ENCODE peak calls at places on chromosomes 3 and 15, in nine cellular contexts. One of them, this sample, is unnamed.
A peak's percentile ranks its signal among the peaks of the same experiment; 100 is the strongest.

GRCh38 chr15:20341901-20342605 is 199.5 kb downstream of the GOLGA6L6 start:
- DNase-seq in pancreas: peak; percentile 83
- DNase-seq in aorta: peak; percentile 96
- DNase-seq in Caco-2: peak; percentile 60
- DNase-seq in IMR-90: no peak
- DNase-seq in tibial artery: peak; percentile 88
- DNase-seq in stomach: peak; percentile 72
- DNase-seq in Panc1: no peak
- DNase-seq in WERI-Rb-1: peak; percentile 51
- DNase-seq in this sample: peak; percentile 83

GRCh38 chr3:193168911-193169310 is 72.1 kb upstream of the PLAAT1 start:
- DNase-seq in pancreas: no peak
- DNase-seq in aorta: no peak
- DNase-seq in Caco-2: no peak
- DNase-seq in IMR-90: no peak
- DNase-seq in tibial artery: no peak
- DNase-seq in stomach: no peak
- DNase-seq in Panc1: no peak
- DNase-seq in WERI-Rb-1: no peak
- DNase-seq in this sample: no peak

GRCh38 chr3:172646439-172647015 is 64.3 kb downstream of the NCEH1 start:
- DNase-seq in pancreas: no peak
- DNase-seq in aorta: no peak
- DNase-seq in Caco-2: no peak
- DNase-seq in IMR-90: peak; percentile 67
- DNase-seq in tibial artery: no peak
- DNase-seq in stomach: no peak
- DNase-seq in Panc1: no peak
- DNase-seq in WERI-Rb-1: no peak
- DNase-seq in this sample: peak; percentile 43

GRCh38 chr3:157913751-157914150 is 192.5 kb downstream of the SHOX2 start:
- DNase-seq in pancreas: no peak
- DNase-seq in aorta: no peak
- DNase-seq in Caco-2: no peak
- DNase-seq in IMR-90: peak; percentile 15
- DNase-seq in tibial artery: no peak
- DNase-seq in stomach: no peak
- DNase-seq in Panc1: no peak
- DNase-seq in WERI-Rb-1: no peak
- DNase-seq in this sample: no peak

GRCh38 chr3:51024765-51025681 is 350.3 kb downstream of the DOCK3 start:
- DNase-seq in pancreas: no peak
- DNase-seq in aorta: no peak
- DNase-seq in Caco-2: no peak
- DNase-seq in IMR-90: no peak
- DNase-seq in tibial artery: no peak
- DNase-seq in stomach: peak; percentile 50
- DNase-seq in Panc1: no peak
- DNase-seq in WERI-Rb-1: no peak
- DNase-seq in this sample: no peak

GRCh38 chr3:54951405-54951804 is 23.5 kb upstream of the LRTM1 start:
- DNase-seq in pancreas: peak; percentile 53
- DNase-seq in aorta: peak; percentile 87
- DNase-seq in Caco-2: peak; percentile 46
- DNase-seq in IMR-90: peak; percentile 93
- DNase-seq in tibial artery: peak; percentile 76
- DNase-seq in stomach: peak; percentile 37
- DNase-seq in Panc1: no peak
- DNase-seq in WERI-Rb-1: peak; percentile 70
- DNase-seq in this sample: peak; percentile 71

GRCh38 chr3:129058441-129059194 is 2.0 kb upstream of the GP9 start:
- DNase-seq in pancreas: peak; percentile 71
- DNase-seq in aorta: peak; percentile 45
- DNase-seq in Caco-2: no peak
- DNase-seq in IMR-90: no peak
- DNase-seq in tibial artery: no peak
- DNase-seq in stomach: peak; percentile 59
- DNase-seq in Panc1: no peak
- DNase-seq in WERI-Rb-1: no peak
- DNase-seq in this sample: no peak

GRCh38 chr3:33758874-33759273 is 39.6 kb upstream of the PDCD6IP start:
- DNase-seq in pancreas: no peak
- DNase-seq in aorta: no peak
- DNase-seq in Caco-2: no peak
- DNase-seq in IMR-90: no peak
- DNase-seq in tibial artery: no peak
- DNase-seq in stomach: no peak
- DNase-seq in Panc1: no peak
- DNase-seq in WERI-Rb-1: no peak
- DNase-seq in this sample: no peak

GRCh38 chr3:135106445-135106844 is 311.4 kb downstream of the EPHB1 start:
- DNase-seq in pancreas: peak; percentile 32
- DNase-seq in aorta: no peak
- DNase-seq in Caco-2: peak; percentile 79
- DNase-seq in IMR-90: peak; percentile 5
- DNase-seq in tibial artery: no peak
- DNase-seq in stomach: peak; percentile 60
- DNase-seq in Panc1: no peak
- DNase-seq in WERI-Rb-1: no peak
- DNase-seq in this sample: no peak

GRCh38 chr15:40955930-40956542 is 2.8 kb downstream of the CHAC1 start:
- DNase-seq in pancreas: no peak
- DNase-seq in aorta: peak; percentile 69
- DNase-seq in Caco-2: no peak
- DNase-seq in IMR-90: peak; percentile 29
- DNase-seq in tibial artery: no peak
- DNase-seq in stomach: no peak
- DNase-seq in Panc1: no peak
- DNase-seq in WERI-Rb-1: no peak
- DNase-seq in this sample: no peak

GRCh38 chr15:40957581-40958051 is 4.3 kb downstream of the CHAC1 start:
- DNase-seq in pancreas: peak; percentile 90
- DNase-seq in aorta: peak; percentile 88
- DNase-seq in Caco-2: no peak
- DNase-seq in IMR-90: no peak
- DNase-seq in tibial artery: peak; percentile 91
- DNase-seq in stomach: peak; percentile 88
- DNase-seq in Panc1: no peak
- DNase-seq in WERI-Rb-1: no peak
- DNase-seq in this sample: peak; percentile 69

GRCh38 chr15:40957041-40957555 is 3.8 kb downstream of the CHAC1 start:
- DNase-seq in pancreas: no peak
- DNase-seq in aorta: no peak
- DNase-seq in Caco-2: no peak
- DNase-seq in IMR-90: no peak
- DNase-seq in tibial artery: no peak
- DNase-seq in stomach: no peak
- DNase-seq in Panc1: no peak
- DNase-seq in WERI-Rb-1: no peak
- DNase-seq in this sample: no peak

GRCh38 chr15:40955141-40955903 is 2.1 kb downstream of the CHAC1 start:
- DNase-seq in pancreas: no peak
- DNase-seq in aorta: no peak
- DNase-seq in Caco-2: no peak
- DNase-seq in IMR-90: no peak
- DNase-seq in tibial artery: no peak
- DNase-seq in stomach: no peak
- DNase-seq in Panc1: no peak
- DNase-seq in WERI-Rb-1: no peak
- DNase-seq in this sample: no peak

DNA sequence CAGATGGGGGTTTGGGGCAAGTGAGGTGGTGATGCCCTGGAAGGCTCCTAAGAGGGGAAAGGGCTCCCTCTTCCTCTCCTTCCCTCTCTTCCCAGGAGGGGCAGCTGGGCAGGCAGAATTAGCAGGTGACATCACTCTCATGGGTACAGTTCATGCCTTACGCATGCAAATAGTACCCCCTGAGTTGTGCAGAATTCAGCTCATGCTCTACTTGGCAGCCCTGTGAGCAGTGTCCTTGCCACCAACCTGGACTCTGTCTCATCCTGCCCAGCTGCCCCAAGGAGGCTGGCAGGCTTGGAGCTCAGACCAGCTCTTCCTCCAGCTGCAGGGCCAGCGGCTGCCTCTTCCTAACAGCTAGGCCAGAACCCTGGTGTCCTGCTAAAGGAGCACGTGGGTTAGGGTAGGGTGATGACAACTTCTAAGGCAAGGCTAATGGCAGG is 3.3 kb downstream of the CHAC1 start:
- DNase-seq in pancreas: no peak
- DNase-seq in aorta: no peak
- DNase-seq in Caco-2: no peak
- DNase-seq in IMR-90: no peak
- DNase-seq in tibial artery: no peak
- DNase-seq in stomach: no peak
- DNase-seq in Panc1: no peak
- DNase-seq in WERI-Rb-1: no peak
- DNase-seq in this sample: no peak
- H3K4me3 ChIP-seq in pancreas: no peak overlapping the region
- H3K4me3 ChIP-seq in aorta: no peak overlapping the region
- H3K4me3 ChIP-seq in Caco-2: no peak overlapping the region
- H3K4me3 ChIP-seq in IMR-90: peak overlapping the region; percentile 16
- H3K4me3 ChIP-seq in tibial artery: no peak overlapping the region
- H3K4me3 ChIP-seq in stomach: no peak overlapping the region
- H3K4me3 ChIP-seq in Panc1: no peak overlapping the region
- H3K4me3 ChIP-seq in WERI-Rb-1: no peak overlapping the region
- H3K4me3 ChIP-seq in this sample: no peak overlapping the region

GRCh38 chr3:45112939-45113338 is 33.2 kb downstream of the CDCP1 start:
- DNase-seq in pancreas: no peak
- DNase-seq in aorta: no peak
- DNase-seq in Caco-2: no peak
- DNase-seq in IMR-90: peak; percentile 34
- DNase-seq in tibial artery: no peak
- DNase-seq in stomach: no peak
- DNase-seq in Panc1: no peak
- DNase-seq in WERI-Rb-1: no peak
- DNase-seq in this sample: no peak

GRCh38 chr3:45118615-45119062 is 27.5 kb downstream of the CDCP1 start:
- DNase-seq in pancreas: no peak
- DNase-seq in aorta: no peak
- DNase-seq in Caco-2: no peak
- DNase-seq in IMR-90: no peak
- DNase-seq in tibial artery: no peak
- DNase-seq in stomach: no peak
- DNase-seq in Panc1: no peak
- DNase-seq in WERI-Rb-1: no peak
- DNase-seq in this sample: no peak

GRCh38 chr3:45110185-45110833 is 35.9 kb downstream of the CDCP1 start:
- DNase-seq in pancreas: no peak
- DNase-seq in aorta: no peak
- DNase-seq in Caco-2: no peak
- DNase-seq in IMR-90: no peak
- DNase-seq in tibial artery: no peak
- DNase-seq in stomach: no peak
- DNase-seq in Panc1: no peak
- DNase-seq in WERI-Rb-1: no peak
- DNase-seq in this sample: no peak

GRCh38 chr3:45109736-45110135 is 36.4 kb downstream of the CDCP1 start:
- DNase-seq in pancreas: no peak
- DNase-seq in aorta: no peak
- DNase-seq in Caco-2: no peak
- DNase-seq in IMR-90: no peak
- DNase-seq in tibial artery: no peak
- DNase-seq in stomach: no peak
- DNase-seq in Panc1: no peak
- DNase-seq in WERI-Rb-1: no peak
- DNase-seq in this sample: no peak

GRCh38 chr3:45113625-45114050 is 32.5 kb downstream of the CDCP1 start:
- DNase-seq in pancreas: peak; percentile 52
- DNase-seq in aorta: no peak
- DNase-seq in Caco-2: no peak
- DNase-seq in IMR-90: peak; percentile 62
- DNase-seq in tibial artery: no peak
- DNase-seq in stomach: peak; percentile 57
- DNase-seq in Panc1: no peak
- DNase-seq in WERI-Rb-1: no peak
- DNase-seq in this sample: peak; percentile 66
- H3K36me3 ChIP-seq in pancreas: no peaks in the 10 kb centered on the region
- H3K36me3 ChIP-seq in aorta: no peaks in the 10 kb centered on the region
- H3K36me3 ChIP-seq in Caco-2: no peaks in the 10 kb centered on the region
- H3K36me3 ChIP-seq in IMR-90: peaks cover 1% of the 10 kb centered on the region
- H3K36me3 ChIP-seq in tibial artery: no peaks in the 10 kb centered on the region
- H3K36me3 ChIP-seq in stomach: peaks cover 5% of the 10 kb centered on the region
- H3K36me3 ChIP-seq in Panc1: no peaks in the 10 kb centered on the region
- H3K36me3 ChIP-seq in WERI-Rb-1: no peaks in the 10 kb centered on the region
- H3K36me3 ChIP-seq in this sample: no peaks in the 10 kb centered on the region

DNA sequence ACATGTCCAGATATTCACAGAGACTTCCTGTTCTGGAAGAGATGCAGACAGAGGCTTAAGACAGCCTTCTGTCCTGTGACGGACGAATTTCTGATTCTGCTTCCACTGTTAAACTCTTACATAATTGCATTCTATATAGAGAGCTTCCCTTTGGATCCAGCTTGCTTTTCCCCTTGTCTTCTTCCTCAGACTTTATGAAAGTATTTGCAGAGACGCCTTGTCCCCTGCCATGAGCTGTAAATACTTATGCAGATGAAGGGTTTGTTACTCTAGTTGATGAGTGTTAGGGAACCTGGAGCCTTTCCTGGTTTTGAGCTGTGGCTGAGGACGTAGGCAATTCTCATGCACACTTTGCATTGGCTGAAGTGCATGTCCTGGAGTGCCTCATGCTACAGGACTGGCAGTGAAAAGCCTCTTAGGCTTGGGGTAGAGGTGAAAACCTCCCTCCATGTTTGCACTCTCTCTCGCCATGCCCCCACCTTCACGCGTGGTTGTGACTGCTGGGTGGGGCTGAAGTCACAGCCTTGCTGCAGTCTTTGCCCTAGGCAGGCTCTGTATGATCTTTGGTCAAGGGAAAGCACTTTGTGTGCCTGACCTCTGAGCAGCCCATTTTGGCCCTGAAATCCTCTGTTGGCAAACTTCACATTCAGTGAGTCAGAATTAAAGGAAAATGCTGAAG is 286.6 kb downstream of the PTPRG start:
- DNase-seq in pancreas: no peak
- DNase-seq in aorta: no peak
- DNase-seq in Caco-2: no peak
- DNase-seq in IMR-90: no peak
- DNase-seq in tibial artery: peak; percentile 86
- DNase-seq in stomach: peak; percentile 27
- DNase-seq in Panc1: no peak
- DNase-seq in WERI-Rb-1: peak; percentile 12
- DNase-seq in this sample: peak; percentile 57
- H3K4me3 ChIP-seq in pancreas: no peak overlapping the region
- H3K4me3 ChIP-seq in aorta: no peak overlapping the region
- H3K4me3 ChIP-seq in Caco-2: no peak overlapping the region
- H3K4me3 ChIP-seq in IMR-90: no peak overlapping the region
- H3K4me3 ChIP-seq in tibial artery: peak overlapping the region; percentile 8
- H3K4me3 ChIP-seq in stomach: no peak overlapping the region
- H3K4me3 ChIP-seq in Panc1: no peak overlapping the region
- H3K4me3 ChIP-seq in WERI-Rb-1: no peak overlapping the region
- H3K4me3 ChIP-seq in this sample: no peak overlapping the region

DNA sequence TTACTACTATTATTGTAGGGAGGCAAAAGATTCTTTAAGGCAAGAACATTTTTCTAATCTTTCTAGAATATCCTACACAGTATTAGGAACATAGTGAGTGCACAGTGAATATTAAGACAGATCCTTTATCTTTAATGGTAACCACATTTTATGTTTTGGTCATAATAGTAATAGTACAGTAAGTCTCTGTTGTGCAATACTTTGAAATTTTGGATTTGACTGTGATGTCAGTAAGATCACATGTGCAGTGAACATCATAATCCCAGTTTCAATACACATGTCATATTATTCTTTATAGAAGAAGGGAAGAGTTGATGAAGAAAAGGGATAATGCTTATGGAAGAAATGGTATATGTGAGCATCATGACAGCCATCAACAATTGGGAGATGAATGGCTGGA is 10.7 kb downstream of the STT3B start:
- DNase-seq in pancreas: no peak
- DNase-seq in aorta: no peak
- DNase-seq in Caco-2: no peak
- DNase-seq in IMR-90: peak; percentile 17
- DNase-seq in tibial artery: no peak
- DNase-seq in stomach: no peak
- DNase-seq in Panc1: no peak
- DNase-seq in WERI-Rb-1: no peak
- DNase-seq in this sample: no peak
- H3K36me3 ChIP-seq in pancreas: no peaks in the 10 kb centered on the region
- H3K36me3 ChIP-seq in aorta: no peaks in the 10 kb centered on the region
- H3K36me3 ChIP-seq in Caco-2: no peaks in the 10 kb centered on the region
- H3K36me3 ChIP-seq in IMR-90: no peaks in the 10 kb centered on the region
- H3K36me3 ChIP-seq in tibial artery: no peaks in the 10 kb centered on the region
- H3K36me3 ChIP-seq in stomach: no peaks in the 10 kb centered on the region
- H3K36me3 ChIP-seq in Panc1: no peaks in the 10 kb centered on the region
- H3K36me3 ChIP-seq in WERI-Rb-1: no peaks in the 10 kb centered on the region
- H3K36me3 ChIP-seq in this sample: no peaks in the 10 kb centered on the region